ENCODE peak calls at places on chromosomes 16 and 17, in four cellular contexts. One of them, this sample, is unnamed. For H3K36me3, the result is how much of the 10 kb centered on the place peaks cover.

GRCh38 chr17:77254961-77255741 is 114.4 kb downstream of the SEC14L1 start:
- DNase-seq in stomach: peak
- DNase-seq in ovary: no peak
- DNase-seq in transverse colon: no peak
- DNase-seq in this sample: peak

GRCh38 chr16:24035127-24035842 is 199.5 kb downstream of the PRKCB start:
- DNase-seq in transverse colon: peak
- DNase-seq in ovary: no peak
- DNase-seq in stomach: no peak
- DNase-seq in this sample: peak

GRCh38 chr17:21374455-21375161 is 1.5 kb upstream of the KCNJ12 start:
- DNase-seq in transverse colon: no peak
- DNase-seq in stomach: no peak
- DNase-seq in ovary: no peak
- DNase-seq in this sample: no peak

GRCh38 chr16:11742041-11742535 is 569 bp downstream of the TXNDC11 start:
- DNase-seq in ovary: peak
- DNase-seq in transverse colon: peak
- DNase-seq in stomach: peak
- DNase-seq in this sample: peak

GRCh38 chr16:17983847-17984639 is 352.5 kb downstream of the NPIPA8 start:
- DNase-seq in ovary: no peak
- DNase-seq in stomach: no peak
- DNase-seq in transverse colon: no peak
- DNase-seq in this sample: no peak

GRCh38 chr16:86067936-86068335 is 169.0 kb downstream of the IRF8 start:
- DNase-seq in transverse colon: no peak
- DNase-seq in stomach: no peak
- DNase-seq in ovary: no peak
- DNase-seq in this sample: no peak

GRCh38 chr16:31083081-31083480 is 5.7 kb downstream of the PRSS53 start:
- DNase-seq in transverse colon: no peak
- DNase-seq in stomach: no peak
- DNase-seq in ovary: no peak
- DNase-seq in this sample: no peak

GRCh38 chr17:64063766-64064224 is 43.4 kb upstream of the ICAM2 start:
- DNase-seq in stomach: peak
- DNase-seq in ovary: peak
- DNase-seq in transverse colon: peak
- DNase-seq in this sample: peak

GRCh38 chr17:80624864-80625263 is 80.2 kb downstream of the RPTOR start:
- DNase-seq in transverse colon: no peak
- DNase-seq in ovary: no peak
- DNase-seq in stomach: no peak
- DNase-seq in this sample: no peak

GRCh38 chr16:58451945-58452401 is 48.0 kb upstream of the NDRG4 start:
- DNase-seq in stomach: no peak
- DNase-seq in ovary: no peak
- DNase-seq in transverse colon: no peak
- DNase-seq in this sample: no peak

GRCh38 chr17:61302911-61303310 is 96.7 kb upstream of the TBX2 start:
- DNase-seq in transverse colon: no peak
- DNase-seq in stomach: no peak
- DNase-seq in ovary: no peak
- DNase-seq in this sample: no peak

GRCh38 chr17:38918129-38918913 is 7.1 kb upstream of the LASP1NB start:
- DNase-seq in stomach: peak
- DNase-seq in transverse colon: no peak
- DNase-seq in ovary: no peak
- DNase-seq in this sample: peak

GRCh38 chr16:11258553-11259287 is 2.7 kb upstream of the SOCS1 start:
- DNase-seq in transverse colon: peak
- DNase-seq in ovary: peak
- DNase-seq in stomach: peak
- DNase-seq in this sample: peak

GRCh38 chr17:39196820-39197331 is 593 bp downstream of the CACNB1 start:
- DNase-seq in transverse colon: peak
- DNase-seq in stomach: no peak
- DNase-seq in ovary: peak
- DNase-seq in this sample: peak

GRCh38 chr17:2688351-2689342 is 22.9 kb downstream of the CLUH start:
- DNase-seq in ovary: peak
- DNase-seq in transverse colon: no peak
- DNase-seq in stomach: no peak
- DNase-seq in this sample: peak

GRCh38 chr17:76772842-76773521 is 35.1 kb downstream of the MFSD11 start:
- DNase-seq in transverse colon: no peak
- DNase-seq in ovary: no peak
- DNase-seq in stomach: no peak
- DNase-seq in this sample: peak

GRCh38 chr16:89449726-89450335 is 40.5 kb downstream of the ANKRD11 start:
- DNase-seq in stomach: no peak
- DNase-seq in ovary: no peak
- DNase-seq in transverse colon: no peak
- DNase-seq in this sample: no peak

DNA sequence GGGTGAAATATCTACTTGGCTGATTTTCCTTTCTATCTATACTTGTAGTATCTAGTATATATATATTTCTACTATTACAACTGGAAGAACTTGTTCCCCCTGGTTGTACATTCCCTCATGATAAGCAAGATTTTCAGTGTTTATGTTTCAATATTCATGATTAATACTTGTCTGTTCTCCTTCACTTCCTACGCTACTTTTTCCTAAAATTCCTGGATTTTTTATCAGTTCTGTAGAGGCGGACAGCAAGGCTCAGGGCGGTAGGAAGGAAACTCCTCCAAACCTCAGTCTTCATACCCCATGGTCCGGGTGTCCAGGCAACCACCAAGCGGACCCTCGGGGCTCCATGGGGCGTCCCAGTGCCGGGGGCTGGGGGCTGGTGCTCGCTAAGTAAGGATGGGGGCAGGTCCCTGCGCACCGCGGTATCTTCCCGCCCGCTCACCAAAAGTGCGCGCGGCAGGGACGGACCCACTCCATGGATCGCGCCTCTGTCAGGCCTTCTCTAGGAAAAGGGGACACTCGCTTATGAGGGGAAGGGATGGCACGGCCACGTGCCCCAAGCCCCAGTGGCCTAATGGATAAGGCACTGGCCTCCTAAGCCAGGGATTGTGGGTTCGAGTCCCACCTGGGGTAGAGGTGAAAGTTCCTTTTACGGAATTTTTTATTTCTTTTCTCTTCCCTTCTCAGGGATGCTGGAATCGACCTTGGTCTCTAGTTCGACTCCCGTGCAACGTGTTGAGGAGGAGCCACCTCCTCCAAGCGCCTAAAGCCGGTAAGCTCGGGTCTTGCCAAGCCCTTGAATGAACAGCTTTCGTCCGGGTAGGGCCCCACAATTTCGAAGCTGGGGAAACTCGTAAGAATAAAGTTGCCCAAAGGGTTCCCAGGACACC is 13.2 kb downstream of the ATP5PD start:
- DNase-seq in transverse colon: peak
- DNase-seq in stomach: peak
- DNase-seq in ovary: peak
- DNase-seq in this sample: peak
- TF ChIP-seq EP300 in transverse colon: no peak
- TF ChIP-seq EP300 in stomach: no peak
- TF ChIP-seq EP300 in ovary: no peak
- TF ChIP-seq EP300 in this sample: no peak

GRCh38 chr17:1375615-1376014 is 24.4 kb downstream of the YWHAE start:
- DNase-seq in ovary: no peak
- DNase-seq in stomach: no peak
- DNase-seq in transverse colon: no peak
- DNase-seq in this sample: no peak

GRCh38 chr17:1372618-1373017 is 27.4 kb downstream of the YWHAE start:
- DNase-seq in ovary: no peak
- DNase-seq in stomach: no peak
- DNase-seq in transverse colon: no peak
- DNase-seq in this sample: no peak

GRCh38 chr17:1376061-1376460 is 24.0 kb downstream of the YWHAE start:
- DNase-seq in ovary: no peak
- DNase-seq in stomach: no peak
- DNase-seq in transverse colon: no peak
- DNase-seq in this sample: no peak

GRCh38 chr17:1373710-1374237 is 26.2 kb downstream of the YWHAE start:
- DNase-seq in ovary: no peak
- DNase-seq in stomach: no peak
- DNase-seq in transverse colon: no peak
- DNase-seq in this sample: no peak

GRCh38 chr17:1374426-1375177 is 25.4 kb downstream of the YWHAE start:
- DNase-seq in stomach: no peak
- DNase-seq in ovary: no peak
- DNase-seq in transverse colon: no peak
- DNase-seq in this sample: no peak
- H3K36me3 ChIP-seq in stomach: under half
- H3K36me3 ChIP-seq in ovary: under half
- H3K36me3 ChIP-seq in transverse colon: under half
- H3K36me3 ChIP-seq in this sample: under half

GRCh38 chr16:68086860-68087268 is 1.7 kb downstream of the NFATC3 start:
- DNase-seq in stomach: no peak
- DNase-seq in ovary: no peak
- DNase-seq in transverse colon: no peak
- DNase-seq in this sample: no peak

GRCh38 chr16:68084504-68085258 is 489 bp upstream of the NFATC3 start:
- DNase-seq in stomach: peak
- DNase-seq in transverse colon: peak
- DNase-seq in ovary: peak
- DNase-seq in this sample: peak

GRCh38 chr16:68083861-68084503 is 1.2 kb upstream of the NFATC3 start:
- DNase-seq in transverse colon: no peak
- DNase-seq in ovary: peak
- DNase-seq in stomach: no peak
- DNase-seq in this sample: peak

GRCh38 chr16:68086336-68086821 is 1.2 kb downstream of the NFATC3 start:
- DNase-seq in ovary: no peak
- DNase-seq in stomach: no peak
- DNase-seq in transverse colon: no peak
- DNase-seq in this sample: no peak

DNA sequence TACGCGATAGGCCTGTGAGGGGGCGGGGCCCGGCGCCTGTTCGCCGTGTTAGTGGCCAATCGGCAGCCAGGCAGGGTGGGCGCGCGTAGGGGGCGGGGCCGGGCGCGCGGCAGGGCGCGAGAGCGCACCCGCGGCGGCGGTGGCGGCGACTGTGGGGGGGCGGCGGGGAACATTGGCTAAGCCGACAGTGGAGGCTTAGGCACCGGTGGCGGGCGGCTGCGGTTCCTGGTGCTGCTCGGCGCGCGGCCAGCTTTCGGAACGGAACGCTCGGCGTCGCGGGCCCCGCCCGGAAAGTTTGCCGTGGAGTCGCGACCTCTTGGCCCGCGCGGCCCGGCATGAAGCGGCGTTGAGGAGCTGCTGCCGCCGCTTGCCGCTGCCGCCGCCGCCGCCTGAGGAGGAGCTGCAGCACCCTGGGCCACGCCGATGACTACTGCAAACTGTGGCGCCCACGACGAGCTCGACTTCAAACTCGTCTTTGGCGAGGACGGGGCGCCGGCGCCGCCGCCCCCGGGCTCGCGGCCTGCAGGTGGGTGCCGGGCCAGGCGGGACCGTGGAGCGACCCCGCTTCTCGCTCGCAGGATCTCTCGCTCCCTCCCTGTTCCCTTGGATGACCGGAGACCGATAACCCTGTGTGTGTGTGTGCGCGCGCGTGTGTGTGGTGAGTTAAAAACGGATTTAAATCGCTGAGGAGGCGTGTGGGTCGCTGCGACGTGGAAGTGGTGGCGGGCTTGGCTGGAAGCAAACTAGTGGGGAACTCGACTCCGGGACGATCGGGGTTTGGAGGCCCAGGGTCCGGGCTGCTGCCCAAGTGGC is at the start of gene NFATC3:
- DNase-seq in stomach: peak
- DNase-seq in ovary: peak
- DNase-seq in transverse colon: peak
- DNase-seq in this sample: peak
- TF ChIP-seq EP300 in stomach: no peak
- TF ChIP-seq EP300 in ovary: no peak
- TF ChIP-seq EP300 in transverse colon: no peak
- TF ChIP-seq EP300 in this sample: no peak

DNA sequence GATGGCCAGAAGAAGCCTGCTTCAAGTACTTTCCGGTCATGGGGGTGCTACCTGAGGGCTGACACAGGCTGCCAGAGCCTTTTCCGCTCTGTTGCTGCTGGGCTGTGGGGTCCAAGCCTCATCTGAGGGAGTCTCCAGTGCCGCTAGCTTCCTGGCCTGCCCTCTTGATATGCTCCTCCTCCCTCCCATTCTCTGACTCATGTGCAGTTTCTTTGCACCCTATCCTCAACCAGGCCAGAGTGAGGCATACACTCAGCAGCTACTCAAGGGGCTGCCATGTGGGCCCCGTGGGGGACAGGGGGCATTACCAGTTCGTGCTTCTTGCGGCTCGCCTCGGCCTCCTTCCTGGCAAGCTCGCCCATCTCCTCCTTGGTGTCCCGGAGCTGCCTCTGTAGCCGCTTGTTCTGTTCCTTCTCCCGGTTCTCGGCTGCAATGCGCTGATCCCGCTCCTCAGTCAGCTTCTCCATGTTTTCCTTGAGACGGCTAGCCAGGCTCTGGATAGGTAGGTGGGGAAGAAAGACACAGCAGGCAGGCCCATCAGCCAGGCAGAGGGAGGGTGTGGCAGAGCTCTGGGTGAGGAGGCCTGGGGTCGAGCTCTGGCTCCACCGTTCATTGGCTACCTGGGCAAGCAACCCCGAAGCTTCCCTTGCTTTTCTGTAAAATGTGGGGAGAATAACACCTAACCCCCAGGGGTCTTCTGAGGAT is 43.8 kb downstream of the PIPOX start:
- DNase-seq in stomach: no peak
- DNase-seq in transverse colon: no peak
- DNase-seq in ovary: no peak
- DNase-seq in this sample: no peak
- H3K36me3 ChIP-seq in stomach: half or more
- H3K36me3 ChIP-seq in transverse colon: under half
- H3K36me3 ChIP-seq in ovary: under half
- H3K36me3 ChIP-seq in this sample: under half